ENCODE peak calls at places on chromosomes 6 and 20, in nine cellular contexts. A is lower leg skin, U is Peyer's patch, G is prostate gland, W is sigmoid colon, P is K562, J is uterus, T is esophagus squamous epithelium, B is H1. I is an unnamed sample.

GRCh38 chr20:33281550-33282146 is 1.4 kb upstream of the BPIFB1 start:
- DNase-seq in A (no peak), U (no peak), G (no peak), W (no peak), P (no peak), J (no peak), T (no peak), B (no peak), I (no peak)

GRCh38 chr6:158972241-158973233 is 27.5 kb downstream of the RSPH3 start:
- DNase-seq in A (no peak), U (no peak), G (peak), W (no peak), P (peak), J (no peak), T (no peak), B (no peak), I (no peak)

GRCh38 chr20:36754656-36755222 is 8.8 kb upstream of the NDRG3 start:
- DNase-seq in A (no peak), U (peak), G (peak), W (peak), P (peak), J (peak), T (no peak), B (peak), I (no peak)

GRCh38 chr6:56579155-56579851 is 63.4 kb downstream of the DST start:
- DNase-seq in A (no peak), U (no peak), G (no peak), W (no peak), P (no peak), J (no peak), T (no peak), B (no peak), I (no peak)

GRCh38 chr6:133740218-133740617 is 148.7 kb upstream of the TCF21 start:
- DNase-seq in A (no peak), U (no peak), G (no peak), W (no peak), P (peak), J (no peak), T (no peak), B (no peak), I (no peak)

GRCh38 chr20:22836877-22837276 is 198.2 kb upstream of the SSTR4 start:
- DNase-seq in A (no peak), U (no peak), G (no peak), W (no peak), P (peak), J (no peak), T (no peak), B (no peak), I (no peak)

GRCh38 chr6:24469829-24470228 is 19.5 kb downstream of the GPLD1 start:
- DNase-seq in A (no peak), U (no peak), G (no peak), W (no peak), P (no peak), J (no peak), T (no peak), B (no peak), I (no peak)

GRCh38 chr20:46025376-46025783 is 3.6 kb upstream of the SLC12A5 start:
- DNase-seq in A (no peak), U (no peak), G (no peak), W (no peak), P (no peak), J (no peak), T (no peak), B (no peak), I (no peak)

GRCh38 chr20:23119456-23120216 is 33.5 kb upstream of the CD93 start:
- DNase-seq in A (no peak), U (no peak), G (no peak), W (peak), P (no peak), J (no peak), T (no peak), B (no peak), I (no peak)

GRCh38 chr6:100229512-100229911 is 235.2 kb downstream of the SIM1 start:
- DNase-seq in A (no peak), U (no peak), G (no peak), W (no peak), P (no peak), J (no peak), T (no peak), B (no peak), I (no peak)

GRCh38 chr6:137095093-137095492 is 50.3 kb upstream of the IL20RA start:
- DNase-seq in A (no peak), U (no peak), G (no peak), W (no peak), P (no peak), J (no peak), T (no peak), B (no peak), I (no peak)

GRCh38 chr6:80465513-80465912 is 359.0 kb downstream of the BCKDHB start:
- DNase-seq in A (no peak), U (no peak), G (no peak), W (no peak), P (no peak), J (no peak), T (no peak), B (no peak), I (no peak)

GRCh38 chr20:34998331-34998950 is 42.8 kb downstream of the MYH7B start:
- DNase-seq in A (no peak), U (no peak), G (no peak), W (no peak), P (no peak), J (no peak), T (no peak), B (peak), I (no peak)

GRCh38 chr20:43748274-43748673 is 21.5 kb upstream of the GTSF1L start:
- DNase-seq in A (no peak), U (no peak), G (no peak), W (no peak), P (no peak), J (no peak), T (no peak), B (no peak), I (no peak)

GRCh38 chr20:62390306-62391164 is 3.6 kb downstream of the RPS21 start:
- DNase-seq in A (no peak), U (no peak), G (no peak), W (no peak), P (no peak), J (no peak), T (no peak), B (no peak), I (no peak)

GRCh38 chr6:132300323-132300949 is 100.8 kb downstream of the MOXD1 start:
- DNase-seq in A (no peak), U (peak), G (no peak), W (no peak), P (peak), J (no peak), T (no peak), B (no peak), I (peak)

GRCh38 chr6:106807946-106808611 is 166.4 kb downstream of the CD24 start:
- DNase-seq in A (no peak), U (no peak), G (no peak), W (no peak), P (no peak), J (no peak), T (no peak), B (no peak), I (no peak)

GRCh38 chr20:17969276-17969883 is 562 bp downstream of the MGME1 start:
- DNase-seq in A (no peak), U (peak), G (peak), W (no peak), P (peak), J (no peak), T (no peak), B (no peak), I (peak)

GRCh38 chr6:13427838-13428527 is 59.4 kb downstream of the GFOD1 start:
- DNase-seq in A (no peak), U (peak), G (no peak), W (no peak), P (peak), J (no peak), T (peak), B (no peak), I (peak)

GRCh38 chr20:50295762-50296449 is 105.3 kb downstream of the CEBPB start:
- DNase-seq in A (no peak), U (no peak), G (peak), W (peak), P (no peak), J (peak), T (no peak), B (no peak), I (peak)

GRCh38 chr6:145816392-145816791 is 1.8 kb upstream of the FBXO30 start:
- DNase-seq in A (no peak), U (no peak), G (no peak), W (no peak), P (peak), J (no peak), T (no peak), B (no peak), I (no peak)

GRCh38 chr20:17964632-17965031 is 4.0 kb downstream of the SNX5 start:
- DNase-seq in A (no peak), U (no peak), G (no peak), W (no peak), P (no peak), J (no peak), T (no peak), B (no peak), I (no peak)

GRCh38 chr6:63307581-63308246 is 12.1 kb downstream of the LGSN start:
- DNase-seq in A (no peak), U (no peak), G (no peak), W (no peak), P (peak), J (no peak), T (no peak), B (no peak), I (no peak)

GRCh38 chr6:46781478-46782378 is 11.5 kb upstream of the MEP1A start:
- DNase-seq in A (peak), U (peak), G (peak), W (no peak), P (peak), J (peak), T (no peak), B (no peak), I (peak)

GRCh38 chr6:139240161-139241010 is 51.4 kb downstream of the TXLNB start:
- DNase-seq in A (no peak), U (no peak), G (peak), W (no peak), P (no peak), J (no peak), T (no peak), B (no peak), I (peak)

GRCh38 chr6:126664271-126664670 is 324.4 kb downstream of the CENPW start:
- DNase-seq in A (no peak), U (no peak), G (no peak), W (no peak), P (no peak), J (no peak), T (no peak), B (no peak), I (no peak)

GRCh38 chr6:159097256-159097655 is 52.5 kb upstream of the TAGAP start:
- DNase-seq in A (no peak), U (no peak), G (no peak), W (no peak), P (no peak), J (no peak), T (no peak), B (no peak), I (no peak)

GRCh38 chr6:145820000-145820399 is 5.4 kb upstream of the FBXO30 start:
- DNase-seq in A (no peak), U (no peak), G (no peak), W (no peak), P (no peak), J (no peak), T (no peak), B (no peak), I (no peak)

GRCh38 chr20:19275038-19275629 is 62.7 kb downstream of the SLC24A3 start:
- DNase-seq in A (no peak), U (no peak), G (no peak), W (no peak), P (no peak), J (no peak), T (no peak), B (no peak), I (no peak)

GRCh38 chr6:24905485-24905884 is 30.3 kb downstream of the RIPOR2 start:
- DNase-seq in A (no peak), U (no peak), G (no peak), W (no peak), P (no peak), J (peak), T (no peak), B (no peak), I (no peak)

GRCh38 chr6:83590413-83590812 is 78.1 kb downstream of the PRSS35 start:
- DNase-seq in A (no peak), U (no peak), G (no peak), W (no peak), P (no peak), J (no peak), T (no peak), B (no peak), I (no peak)

GRCh38 chr6:28136585-28137457 is 4.9 kb upstream of the ZKSCAN8 start:
- DNase-seq in A (peak), U (peak), G (peak), W (peak), P (peak), J (peak), T (peak), B (peak), I (peak)

GRCh38 chr6:46719099-46719498 is 16.1 kb downstream of the PLA2G7 start:
- DNase-seq in A (no peak), U (no peak), G (no peak), W (no peak), P (no peak), J (no peak), T (no peak), B (no peak), I (no peak)

GRCh38 chr20:25295386-25296093 is 47.7 kb downstream of the PYGB start:
- DNase-seq in A (no peak), U (no peak), G (no peak), W (no peak), P (no peak), J (no peak), T (no peak), B (no peak), I (peak)

GRCh38 chr20:25293910-25294458 is 46.1 kb downstream of the PYGB start:
- DNase-seq in A (no peak), U (no peak), G (no peak), W (no peak), P (no peak), J (no peak), T (no peak), B (no peak), I (no peak)

GRCh38 chr20:25297141-25297905 is 49.4 kb downstream of the PYGB start:
- DNase-seq in A (no peak), U (no peak), G (no peak), W (no peak), P (no peak), J (no peak), T (no peak), B (no peak), I (no peak)

GRCh38 chr20:25294459-25295385 is 46.8 kb downstream of the PYGB start:
- DNase-seq in A (no peak), U (peak), G (no peak), W (no peak), P (peak), J (peak), T (no peak), B (peak), I (peak)

DNA sequence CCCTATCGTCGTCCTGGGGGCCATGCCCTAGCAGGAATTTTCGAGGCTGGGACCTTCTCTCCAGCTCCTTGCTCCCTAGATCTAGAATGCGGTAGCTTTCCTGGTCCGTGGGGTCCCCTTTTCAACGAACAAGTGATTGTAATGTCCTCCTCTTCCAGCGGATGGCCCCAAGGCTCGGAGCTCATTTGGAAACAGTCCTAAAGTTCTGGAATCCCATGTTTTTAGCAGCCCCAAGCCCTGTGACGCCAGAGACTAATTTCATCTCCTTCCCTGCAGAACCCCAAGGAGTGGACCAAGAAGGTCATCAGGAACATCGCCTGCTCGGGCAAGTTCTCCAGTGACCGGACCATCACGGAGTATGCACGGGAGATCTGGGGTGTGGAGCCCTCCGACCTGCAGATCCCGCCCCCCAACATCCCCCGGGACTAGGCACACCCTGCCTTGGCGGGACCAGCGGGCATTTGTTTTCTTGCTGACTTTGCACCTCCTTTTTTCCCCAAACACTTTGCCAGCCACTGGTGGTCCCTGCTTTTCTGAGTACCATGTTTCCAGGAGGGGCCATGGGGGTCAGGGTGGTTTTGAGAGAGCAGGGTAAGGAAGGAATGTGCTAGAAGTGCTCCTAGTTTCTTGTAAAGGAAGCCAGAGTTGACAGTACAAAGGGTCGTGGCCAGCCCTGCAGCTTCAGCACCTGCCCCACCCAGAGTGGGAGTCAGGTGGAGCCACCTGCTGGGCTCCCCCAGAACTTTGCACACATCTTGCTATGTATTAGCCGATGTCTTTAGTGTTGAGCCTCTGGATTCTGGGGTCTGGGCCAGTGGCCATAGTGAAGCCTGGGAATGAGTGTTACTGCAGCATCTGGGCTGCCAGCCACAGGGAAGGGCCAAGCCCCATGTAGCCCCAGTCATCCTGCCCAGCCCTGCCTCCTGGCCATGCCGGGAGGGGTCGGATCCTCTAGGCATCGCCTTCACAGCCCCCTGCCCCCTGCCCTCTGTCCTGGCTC is 48.5 kb downstream of the PYGB start:
- DNase-seq in A (no peak), U (no peak), G (no peak), W (no peak), P (peak), J (no peak), T (no peak), B (no peak), I (no peak)
- TF ChIP-seq POLR2A in A (no peak), U (no peak), G (no peak), W (no peak), P (no peak), J (no peak), T (no peak), B (peak), I (no peak)

DNA sequence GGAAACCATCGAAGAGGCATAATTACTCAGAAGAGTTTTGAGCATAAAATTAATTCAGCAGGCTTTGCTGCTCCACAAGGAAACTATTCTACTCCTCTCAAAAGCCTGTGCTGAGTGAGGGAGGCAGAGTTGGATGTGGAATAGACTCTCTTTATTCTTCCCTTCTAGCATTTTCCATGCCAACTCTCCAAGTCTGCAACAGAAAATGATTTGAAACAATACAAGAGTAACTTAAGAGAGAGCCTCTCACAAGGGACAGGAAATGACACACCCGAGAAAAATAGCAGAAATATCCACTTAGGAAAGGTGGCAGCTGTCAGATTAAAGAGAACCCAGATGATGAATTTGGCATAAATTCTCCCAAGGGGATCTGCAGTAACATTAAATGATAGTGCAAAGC is 26.3 kb upstream of the LAMP5 start:
- DNase-seq in A (no peak), U (no peak), G (no peak), W (no peak), P (no peak), J (no peak), T (no peak), B (no peak), I (no peak)
- TF ChIP-seq POLR2A in A (no peak), U (no peak), G (no peak), W (no peak), P (no peak), J (no peak), T (no peak), B (no peak), I (no peak)

GRCh38 chr6:30767158-30767943 is 23.0 kb upstream of the IER3 start:
- DNase-seq in A (no peak), U (no peak), G (no peak), W (no peak), P (peak), J (no peak), T (no peak), B (no peak), I (no peak)

GRCh38 chr6:30766461-30767157 is 22.3 kb upstream of the IER3 start:
- DNase-seq in A (no peak), U (no peak), G (no peak), W (no peak), P (no peak), J (no peak), T (no peak), B (no peak), I (no peak)

GRCh38 chr6:30769088-30769852 is 24.9 kb upstream of the IER3 start:
- DNase-seq in A (no peak), U (peak), G (peak), W (peak), P (peak), J (peak), T (no peak), B (no peak), I (peak)

GRCh38 chr6:30768634-30769087 is 24.3 kb upstream of the IER3 start:
- DNase-seq in A (no peak), U (no peak), G (no peak), W (no peak), P (no peak), J (no peak), T (no peak), B (no peak), I (no peak)

GRCh38 chr6:30767944-30768301 is 23.6 kb upstream of the IER3 start:
- DNase-seq in A (no peak), U (no peak), G (no peak), W (no peak), P (no peak), J (no peak), T (no peak), B (no peak), I (no peak)
- TF ChIP-seq POLR2A in A (no peak), U (no peak), G (no peak), W (no peak), P (no peak), J (no peak), T (no peak), B (no peak), I (no peak)

DNA sequence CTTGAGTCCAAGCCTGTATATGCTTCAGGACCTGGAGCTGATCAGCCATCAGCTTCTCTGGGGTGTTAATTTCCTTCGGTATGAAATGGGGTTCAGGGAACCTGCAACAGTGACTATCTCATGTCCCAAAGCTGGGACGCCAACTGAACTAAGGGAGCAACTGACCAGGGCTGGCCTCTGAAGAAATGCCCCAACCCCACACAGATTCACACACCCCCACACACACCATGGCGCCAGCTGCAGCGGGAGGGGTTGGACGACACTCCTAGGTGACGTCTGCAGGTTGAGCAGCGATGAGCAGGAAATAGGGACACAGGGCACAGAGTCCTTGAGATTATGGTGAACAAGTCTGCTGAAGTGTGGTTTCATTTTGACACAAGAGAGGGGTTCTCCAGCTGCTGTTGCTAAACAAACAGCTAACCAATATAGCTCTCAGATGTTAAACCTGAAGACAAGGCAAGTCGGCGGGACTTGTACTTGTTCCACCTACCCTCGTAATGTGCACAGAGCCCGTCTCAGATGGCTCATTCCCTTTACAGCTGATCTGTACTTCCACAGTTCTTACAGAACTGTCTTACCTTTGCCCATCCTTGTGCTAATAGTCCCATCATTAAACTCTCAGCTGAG is 7.5 kb upstream of the ADTRP start:
- DNase-seq in A (no peak), U (peak), G (no peak), W (no peak), P (peak), J (no peak), T (no peak), B (no peak), I (no peak)
- TF ChIP-seq POLR2A in A (no peak), U (peak), G (no peak), W (no peak), P (no peak), J (no peak), T (no peak), B (no peak), I (no peak)

DNA sequence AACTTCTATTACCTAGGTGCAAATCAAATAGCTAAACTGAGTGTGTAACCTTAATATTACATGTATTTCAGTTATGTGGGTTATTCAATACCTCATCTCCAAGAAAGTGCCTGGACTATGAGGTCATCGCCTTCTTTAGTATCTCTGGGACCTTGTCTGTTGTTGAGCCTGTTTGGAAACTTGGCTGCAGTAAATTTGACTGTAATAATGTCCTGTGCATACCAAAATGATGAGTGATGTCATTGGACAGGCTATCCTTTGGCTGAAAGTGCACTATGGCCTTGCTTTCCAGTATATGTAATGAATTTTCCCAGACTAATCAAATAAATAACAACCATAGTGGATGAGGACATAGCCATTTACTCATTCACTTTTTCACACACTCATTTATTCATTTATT is 455.1 kb downstream of the ADGRB3 start:
- DNase-seq in A (no peak), U (no peak), G (no peak), W (no peak), P (no peak), J (no peak), T (no peak), B (no peak), I (no peak)
- TF ChIP-seq POLR2A in A (no peak), U (no peak), G (no peak), W (no peak), P (no peak), J (no peak), T (no peak), B (no peak), I (no peak)